ENCODE peak calls at places on chromosomes 3 and 15, in nine cellular contexts. One of them, this sample, is unnamed.

GRCh38 chr3:187112934-187113793 is 26.1 kb downstream of the RPL39L start:
- DNase-seq in stimulated activated CD4-positive, alpha-beta T cell treated with anti-CD3 and anti-CD28 coated beads, Interleukin-2, amount 100 ng/mL, for 48 hours: no peak
- DNase-seq in DMS53: peak
- DNase-seq in COR-L47: no peak
- DNase-seq in dermis microvascular lymphatic vessel endothelial cell: no peak
- DNase-seq in choroid plexus epithelial cell: peak
- DNase-seq in stimulated activated CD8-positive, alpha-beta memory T cell treated with anti-CD3 and anti-CD28 coated beads, Interleukin-2, amount 100 ng/mL, for 48 hours: no peak
- DNase-seq in frontal cortex: no peak
- DNase-seq in Caki2: peak
- DNase-seq in this sample: no peak

GRCh38 chr3:46442591-46443530 is 21.8 kb downstream of the LTF start:
- DNase-seq in stimulated activated CD4-positive, alpha-beta T cell treated with anti-CD3 and anti-CD28 coated beads, Interleukin-2, amount 100 ng/mL, for 48 hours: peak
- DNase-seq in DMS53: no peak
- DNase-seq in COR-L47: no peak
- DNase-seq in dermis microvascular lymphatic vessel endothelial cell: peak
- DNase-seq in choroid plexus epithelial cell: no peak
- DNase-seq in stimulated activated CD8-positive, alpha-beta memory T cell treated with anti-CD3 and anti-CD28 coated beads, Interleukin-2, amount 100 ng/mL, for 48 hours: peak
- DNase-seq in frontal cortex: no peak
- DNase-seq in Caki2: no peak
- DNase-seq in this sample: peak

GRCh38 chr3:127899769-127900168 is 15.3 kb upstream of the KBTBD12 start:
- DNase-seq in stimulated activated CD4-positive, alpha-beta T cell treated with anti-CD3 and anti-CD28 coated beads, Interleukin-2, amount 100 ng/mL, for 48 hours: no peak
- DNase-seq in DMS53: no peak
- DNase-seq in COR-L47: no peak
- DNase-seq in dermis microvascular lymphatic vessel endothelial cell: no peak
- DNase-seq in choroid plexus epithelial cell: no peak
- DNase-seq in stimulated activated CD8-positive, alpha-beta memory T cell treated with anti-CD3 and anti-CD28 coated beads, Interleukin-2, amount 100 ng/mL, for 48 hours: no peak
- DNase-seq in frontal cortex: no peak
- DNase-seq in Caki2: no peak
- DNase-seq in this sample: no peak

GRCh38 chr3:133956333-133956732 is 60.7 kb upstream of the RAB6B start:
- DNase-seq in stimulated activated CD4-positive, alpha-beta T cell treated with anti-CD3 and anti-CD28 coated beads, Interleukin-2, amount 100 ng/mL, for 48 hours: no peak
- DNase-seq in DMS53: no peak
- DNase-seq in COR-L47: peak
- DNase-seq in dermis microvascular lymphatic vessel endothelial cell: no peak
- DNase-seq in choroid plexus epithelial cell: no peak
- DNase-seq in stimulated activated CD8-positive, alpha-beta memory T cell treated with anti-CD3 and anti-CD28 coated beads, Interleukin-2, amount 100 ng/mL, for 48 hours: no peak
- DNase-seq in frontal cortex: no peak
- DNase-seq in Caki2: no peak
- DNase-seq in this sample: no peak

GRCh38 chr15:87710406-87710805 is 546.1 kb downstream of the NTRK3 start:
- DNase-seq in stimulated activated CD4-positive, alpha-beta T cell treated with anti-CD3 and anti-CD28 coated beads, Interleukin-2, amount 100 ng/mL, for 48 hours: no peak
- DNase-seq in DMS53: no peak
- DNase-seq in COR-L47: no peak
- DNase-seq in dermis microvascular lymphatic vessel endothelial cell: no peak
- DNase-seq in choroid plexus epithelial cell: no peak
- DNase-seq in stimulated activated CD8-positive, alpha-beta memory T cell treated with anti-CD3 and anti-CD28 coated beads, Interleukin-2, amount 100 ng/mL, for 48 hours: no peak
- DNase-seq in frontal cortex: no peak
- DNase-seq in Caki2: no peak
- DNase-seq in this sample: no peak

GRCh38 chr15:41501191-41501917 is 7.7 kb downstream of the ITPKA start:
- DNase-seq in stimulated activated CD4-positive, alpha-beta T cell treated with anti-CD3 and anti-CD28 coated beads, Interleukin-2, amount 100 ng/mL, for 48 hours: peak
- DNase-seq in DMS53: peak
- DNase-seq in COR-L47: no peak
- DNase-seq in dermis microvascular lymphatic vessel endothelial cell: no peak
- DNase-seq in choroid plexus epithelial cell: no peak
- DNase-seq in stimulated activated CD8-positive, alpha-beta memory T cell treated with anti-CD3 and anti-CD28 coated beads, Interleukin-2, amount 100 ng/mL, for 48 hours: no peak
- DNase-seq in frontal cortex: no peak
- DNase-seq in Caki2: peak
- DNase-seq in this sample: no peak

GRCh38 chr3:14147063-14147435 is 22.2 kb downstream of the TMEM43 start:
- DNase-seq in stimulated activated CD4-positive, alpha-beta T cell treated with anti-CD3 and anti-CD28 coated beads, Interleukin-2, amount 100 ng/mL, for 48 hours: no peak
- DNase-seq in DMS53: no peak
- DNase-seq in COR-L47: no peak
- DNase-seq in dermis microvascular lymphatic vessel endothelial cell: no peak
- DNase-seq in choroid plexus epithelial cell: no peak
- DNase-seq in stimulated activated CD8-positive, alpha-beta memory T cell treated with anti-CD3 and anti-CD28 coated beads, Interleukin-2, amount 100 ng/mL, for 48 hours: no peak
- DNase-seq in frontal cortex: no peak
- DNase-seq in Caki2: no peak
- DNase-seq in this sample: no peak

GRCh38 chr3:40476478-40477470 is at the start of gene ZNF619:
- DNase-seq in stimulated activated CD4-positive, alpha-beta T cell treated with anti-CD3 and anti-CD28 coated beads, Interleukin-2, amount 100 ng/mL, for 48 hours: peak
- DNase-seq in DMS53: peak
- DNase-seq in COR-L47: peak
- DNase-seq in dermis microvascular lymphatic vessel endothelial cell: peak
- DNase-seq in choroid plexus epithelial cell: peak
- DNase-seq in stimulated activated CD8-positive, alpha-beta memory T cell treated with anti-CD3 and anti-CD28 coated beads, Interleukin-2, amount 100 ng/mL, for 48 hours: peak
- DNase-seq in frontal cortex: no peak
- DNase-seq in Caki2: peak
- DNase-seq in this sample: peak

GRCh38 chr15:91108421-91108820 is 8.4 kb downstream of the SV2B start:
- DNase-seq in stimulated activated CD4-positive, alpha-beta T cell treated with anti-CD3 and anti-CD28 coated beads, Interleukin-2, amount 100 ng/mL, for 48 hours: no peak
- DNase-seq in DMS53: no peak
- DNase-seq in COR-L47: no peak
- DNase-seq in dermis microvascular lymphatic vessel endothelial cell: no peak
- DNase-seq in choroid plexus epithelial cell: no peak
- DNase-seq in stimulated activated CD8-positive, alpha-beta memory T cell treated with anti-CD3 and anti-CD28 coated beads, Interleukin-2, amount 100 ng/mL, for 48 hours: no peak
- DNase-seq in frontal cortex: no peak
- DNase-seq in Caki2: no peak
- DNase-seq in this sample: no peak